ENCODE peak calls at places on chromosomes 5 and 9, in eight cellular contexts. One of them, this sample, is unnamed. For H3K4me1, the result is how much of the 10 kb centered on the place peaks cover.

GRCh38 chr5:112174959-112175594 is 244.0 kb downstream of the EPB41L4A start:
- DNase-seq in mesendoderm: peak
- DNase-seq in mammary epithelial cell: peak
- DNase-seq in PC-3: peak
- DNase-seq in cardiac muscle cell: peak
- DNase-seq in DND-41: peak
- DNase-seq in tibial nerve: peak
- DNase-seq in A549: peak
- DNase-seq in this sample: peak

GRCh38 chr9:36499156-36499886 is 73.4 kb upstream of the MELK start:
- DNase-seq in tibial nerve: no peak
- DNase-seq in A549: no peak
- DNase-seq in cardiac muscle cell: peak
- DNase-seq in PC-3: no peak
- DNase-seq in mesendoderm: no peak
- DNase-seq in mammary epithelial cell: no peak
- DNase-seq in DND-41: no peak
- DNase-seq in this sample: no peak

GRCh38 chr5:67372887-67373286 is 176.3 kb upstream of the CD180 start:
- DNase-seq in mammary epithelial cell: no peak
- DNase-seq in DND-41: no peak
- DNase-seq in tibial nerve: no peak
- DNase-seq in A549: no peak
- DNase-seq in mesendoderm: peak
- DNase-seq in PC-3: no peak
- DNase-seq in cardiac muscle cell: no peak
- DNase-seq in this sample: no peak

GRCh38 chr5:157459715-157460599 is at the start of gene NIPAL4:
- DNase-seq in mammary epithelial cell: peak
- DNase-seq in tibial nerve: no peak
- DNase-seq in mesendoderm: peak
- DNase-seq in cardiac muscle cell: peak
- DNase-seq in A549: peak
- DNase-seq in DND-41: no peak
- DNase-seq in PC-3: no peak
- DNase-seq in this sample: peak

GRCh38 chr5:84181093-84181492 is 203.6 kb downstream of the EDIL3 start:
- DNase-seq in PC-3: no peak
- DNase-seq in DND-41: no peak
- DNase-seq in A549: no peak
- DNase-seq in mammary epithelial cell: no peak
- DNase-seq in mesendoderm: no peak
- DNase-seq in cardiac muscle cell: no peak
- DNase-seq in tibial nerve: no peak
- DNase-seq in this sample: no peak

GRCh38 chr5:155905359-155905758 is 421.6 kb upstream of the SGCD start:
- DNase-seq in cardiac muscle cell: no peak
- DNase-seq in tibial nerve: no peak
- DNase-seq in PC-3: no peak
- DNase-seq in mammary epithelial cell: no peak
- DNase-seq in A549: no peak
- DNase-seq in DND-41: no peak
- DNase-seq in mesendoderm: no peak
- DNase-seq in this sample: no peak

GRCh38 chr9:407255-407654 is 192.6 kb downstream of the DOCK8 start:
- DNase-seq in PC-3: no peak
- DNase-seq in A549: peak
- DNase-seq in mesendoderm: peak
- DNase-seq in cardiac muscle cell: no peak
- DNase-seq in tibial nerve: no peak
- DNase-seq in DND-41: no peak
- DNase-seq in mammary epithelial cell: no peak
- DNase-seq in this sample: no peak

GRCh38 chr9:127505396-127506116 is 54.2 kb downstream of the LRSAM1 start:
- DNase-seq in DND-41: peak
- DNase-seq in PC-3: peak
- DNase-seq in tibial nerve: no peak
- DNase-seq in A549: peak
- DNase-seq in mesendoderm: peak
- DNase-seq in cardiac muscle cell: peak
- DNase-seq in mammary epithelial cell: no peak
- DNase-seq in this sample: no peak

GRCh38 chr9:114908104-114908621 is 22.2 kb downstream of the TNFSF8 start:
- DNase-seq in PC-3: peak
- DNase-seq in mesendoderm: peak
- DNase-seq in cardiac muscle cell: no peak
- DNase-seq in A549: peak
- DNase-seq in mammary epithelial cell: peak
- DNase-seq in tibial nerve: no peak
- DNase-seq in DND-41: peak
- DNase-seq in this sample: no peak

GRCh38 chr5:54492196-54492595 is 25.4 kb upstream of the SNX18 start:
- DNase-seq in A549: no peak
- DNase-seq in tibial nerve: no peak
- DNase-seq in cardiac muscle cell: no peak
- DNase-seq in DND-41: no peak
- DNase-seq in mammary epithelial cell: peak
- DNase-seq in mesendoderm: no peak
- DNase-seq in PC-3: no peak
- DNase-seq in this sample: no peak

GRCh38 chr9:95504053-95504963 is 12.5 kb downstream of the PTCH1 start:
- DNase-seq in A549: peak
- DNase-seq in cardiac muscle cell: peak
- DNase-seq in tibial nerve: peak
- DNase-seq in DND-41: no peak
- DNase-seq in mammary epithelial cell: peak
- DNase-seq in mesendoderm: peak
- DNase-seq in PC-3: peak
- DNase-seq in this sample: no peak

GRCh38 chr9:126516936-126517750 is 96.6 kb upstream of the LMX1B start:
- DNase-seq in tibial nerve: peak
- DNase-seq in DND-41: peak
- DNase-seq in cardiac muscle cell: peak
- DNase-seq in mesendoderm: peak
- DNase-seq in PC-3: peak
- DNase-seq in mammary epithelial cell: peak
- DNase-seq in A549: peak
- DNase-seq in this sample: peak

GRCh38 chr9:136644343-136644592 is 18.4 kb upstream of the EGFL7 start:
- DNase-seq in mammary epithelial cell: peak
- DNase-seq in A549: peak
- DNase-seq in DND-41: no peak
- DNase-seq in cardiac muscle cell: no peak
- DNase-seq in tibial nerve: no peak
- DNase-seq in mesendoderm: no peak
- DNase-seq in PC-3: no peak
- DNase-seq in this sample: no peak

GRCh38 chr5:101590384-101590783 is 687.3 kb upstream of the ST8SIA4 start:
- DNase-seq in cardiac muscle cell: no peak
- DNase-seq in DND-41: peak
- DNase-seq in A549: no peak
- DNase-seq in mammary epithelial cell: no peak
- DNase-seq in tibial nerve: no peak
- DNase-seq in mesendoderm: peak
- DNase-seq in PC-3: peak
- DNase-seq in this sample: no peak

GRCh38 chr9:127789179-127789578 is 3.3 kb downstream of the CDK9 start:
- DNase-seq in tibial nerve: no peak
- DNase-seq in mesendoderm: no peak
- DNase-seq in cardiac muscle cell: no peak
- DNase-seq in DND-41: no peak
- DNase-seq in mammary epithelial cell: no peak
- DNase-seq in A549: no peak
- DNase-seq in PC-3: no peak
- DNase-seq in this sample: no peak

GRCh38 chr9:116162241-116162781 is 8.7 kb downstream of the PAPPA start:
- DNase-seq in PC-3: no peak
- DNase-seq in mammary epithelial cell: no peak
- DNase-seq in cardiac muscle cell: no peak
- DNase-seq in DND-41: no peak
- DNase-seq in tibial nerve: no peak
- DNase-seq in mesendoderm: no peak
- DNase-seq in A549: no peak
- DNase-seq in this sample: no peak

GRCh38 chr5:150293091-150293941 is 3.7 kb upstream of the CAMK2A start:
- DNase-seq in mammary epithelial cell: no peak
- DNase-seq in tibial nerve: no peak
- DNase-seq in DND-41: no peak
- DNase-seq in mesendoderm: no peak
- DNase-seq in cardiac muscle cell: no peak
- DNase-seq in A549: no peak
- DNase-seq in PC-3: no peak
- DNase-seq in this sample: no peak

GRCh38 chr5:159362190-159362589 is 31.9 kb upstream of the IL12B start:
- DNase-seq in cardiac muscle cell: no peak
- DNase-seq in PC-3: no peak
- DNase-seq in tibial nerve: no peak
- DNase-seq in mesendoderm: no peak
- DNase-seq in A549: no peak
- DNase-seq in DND-41: no peak
- DNase-seq in mammary epithelial cell: no peak
- DNase-seq in this sample: no peak
- H3K27ac ChIP-seq in cardiac muscle cell: no peak
- H3K27ac ChIP-seq in PC-3: no peak
- H3K27ac ChIP-seq in tibial nerve: no peak
- H3K27ac ChIP-seq in mesendoderm: no peak
- H3K27ac ChIP-seq in A549: no peak
- H3K27ac ChIP-seq in DND-41: no peak
- H3K27ac ChIP-seq in mammary epithelial cell: no peak
- H3K27ac ChIP-seq in this sample: no peak

GRCh38 chr5:141680751-141681201 is 1.3 kb downstream of the ARAP3 start:
- DNase-seq in mammary epithelial cell: peak
- DNase-seq in A549: no peak
- DNase-seq in mesendoderm: peak
- DNase-seq in DND-41: no peak
- DNase-seq in tibial nerve: no peak
- DNase-seq in PC-3: peak
- DNase-seq in cardiac muscle cell: no peak
- DNase-seq in this sample: no peak
- H3K4me3 ChIP-seq in mammary epithelial cell: peak
- H3K4me3 ChIP-seq in A549: peak
- H3K4me3 ChIP-seq in mesendoderm: no peak
- H3K4me3 ChIP-seq in DND-41: no peak
- H3K4me3 ChIP-seq in tibial nerve: no peak
- H3K4me3 ChIP-seq in PC-3: peak
- H3K4me3 ChIP-seq in cardiac muscle cell: no peak
- H3K4me3 ChIP-seq in this sample: no peak

DNA sequence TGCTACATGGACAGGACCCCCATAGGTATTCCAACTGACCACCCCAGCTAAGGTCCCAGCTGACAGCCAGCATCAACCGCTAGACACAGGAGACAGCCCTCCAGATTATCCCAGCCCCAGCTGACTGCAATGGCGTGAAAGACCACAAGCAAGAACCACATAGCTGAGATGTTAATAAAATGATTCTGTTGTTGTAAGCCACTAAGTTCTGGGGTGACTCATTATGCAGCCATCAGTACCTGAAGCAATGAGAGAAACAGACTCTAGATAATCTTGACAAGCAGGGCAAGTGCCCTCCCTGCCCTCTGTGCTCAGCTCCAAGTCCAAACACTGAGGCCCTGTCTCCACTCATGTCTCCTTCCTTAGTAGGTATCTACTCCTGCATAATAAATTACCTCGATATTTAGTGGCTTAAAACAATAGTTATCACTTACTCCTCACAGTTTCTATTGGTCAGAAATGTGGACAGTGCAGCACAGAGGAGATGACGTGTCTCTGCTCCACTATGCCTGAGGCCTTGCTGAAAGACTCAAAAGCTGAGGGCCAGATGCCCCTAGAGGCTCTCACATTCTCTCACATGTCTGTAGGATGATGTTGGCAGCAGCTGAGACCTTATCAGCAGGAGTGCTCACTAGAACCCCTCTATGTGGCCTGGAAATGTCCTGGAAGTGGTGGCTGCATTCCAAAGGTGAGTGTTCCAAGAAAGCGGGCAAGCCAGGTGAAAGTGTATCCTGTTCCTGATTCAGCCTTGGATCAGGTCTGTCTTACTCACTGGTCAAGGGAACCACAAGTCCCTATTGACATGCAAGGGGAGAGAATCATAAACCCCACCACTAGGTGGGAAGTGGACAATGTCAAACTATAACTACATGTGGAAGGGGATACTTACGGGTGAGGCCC is 2.5 kb downstream of the MGAT1 start:
- DNase-seq in cardiac muscle cell: no peak
- DNase-seq in mammary epithelial cell: peak
- DNase-seq in A549: peak
- DNase-seq in mesendoderm: peak
- DNase-seq in DND-41: no peak
- DNase-seq in tibial nerve: no peak
- DNase-seq in PC-3: peak
- DNase-seq in this sample: no peak
- H3K4me1 ChIP-seq in cardiac muscle cell: under half
- H3K4me1 ChIP-seq in mammary epithelial cell: half or more
- H3K4me1 ChIP-seq in A549: under half
- H3K4me1 ChIP-seq in mesendoderm: under half
- H3K4me1 ChIP-seq in DND-41: half or more
- H3K4me1 ChIP-seq in tibial nerve: under half
- H3K4me1 ChIP-seq in PC-3: under half
- H3K4me1 ChIP-seq in this sample: half or more

GRCh38 chr5:173029499-173029921 is 26.6 kb upstream of the CREBRF start:
- DNase-seq in mesendoderm: no peak
- DNase-seq in tibial nerve: no peak
- DNase-seq in DND-41: no peak
- DNase-seq in cardiac muscle cell: no peak
- DNase-seq in A549: no peak
- DNase-seq in PC-3: no peak
- DNase-seq in mammary epithelial cell: no peak
- DNase-seq in this sample: no peak

GRCh38 chr5:173025651-173026050 is 30.5 kb upstream of the CREBRF start:
- DNase-seq in tibial nerve: no peak
- DNase-seq in mesendoderm: no peak
- DNase-seq in PC-3: no peak
- DNase-seq in DND-41: no peak
- DNase-seq in cardiac muscle cell: no peak
- DNase-seq in mammary epithelial cell: no peak
- DNase-seq in A549: no peak
- DNase-seq in this sample: no peak

GRCh38 chr5:173032730-173033129 is 23.4 kb upstream of the CREBRF start:
- DNase-seq in DND-41: no peak
- DNase-seq in A549: no peak
- DNase-seq in mesendoderm: no peak
- DNase-seq in tibial nerve: no peak
- DNase-seq in mammary epithelial cell: no peak
- DNase-seq in PC-3: no peak
- DNase-seq in cardiac muscle cell: no peak
- DNase-seq in this sample: no peak

GRCh38 chr5:173028811-173029327 is 27.3 kb upstream of the CREBRF start:
- DNase-seq in tibial nerve: no peak
- DNase-seq in A549: no peak
- DNase-seq in mesendoderm: no peak
- DNase-seq in mammary epithelial cell: no peak
- DNase-seq in DND-41: no peak
- DNase-seq in PC-3: no peak
- DNase-seq in cardiac muscle cell: no peak
- DNase-seq in this sample: no peak

DNA sequence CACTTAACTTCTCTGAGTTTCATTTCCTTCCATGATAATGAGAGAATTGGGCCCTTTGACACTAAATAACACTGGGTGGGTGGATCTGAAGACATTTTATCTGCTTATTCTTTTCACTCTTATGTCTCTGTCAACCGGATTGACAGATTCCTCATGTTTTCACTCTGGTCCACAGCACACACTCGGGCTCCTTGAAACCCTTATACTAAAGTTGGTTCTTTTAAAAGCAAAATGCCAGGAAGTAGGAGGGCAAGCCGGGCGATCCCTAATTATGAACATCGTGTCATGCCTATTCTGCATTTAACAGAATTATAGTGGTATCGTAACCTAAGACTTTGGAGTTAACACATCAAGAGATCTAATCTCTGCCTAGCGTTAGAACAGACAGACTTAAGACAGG is 28.2 kb upstream of the CREBRF start:
- DNase-seq in DND-41: no peak
- DNase-seq in PC-3: no peak
- DNase-seq in A549: no peak
- DNase-seq in tibial nerve: no peak
- DNase-seq in cardiac muscle cell: no peak
- DNase-seq in mesendoderm: no peak
- DNase-seq in mammary epithelial cell: no peak
- DNase-seq in this sample: no peak
- H3K27ac ChIP-seq in DND-41: no peak
- H3K27ac ChIP-seq in PC-3: no peak
- H3K27ac ChIP-seq in A549: no peak
- H3K27ac ChIP-seq in tibial nerve: no peak
- H3K27ac ChIP-seq in cardiac muscle cell: peak
- H3K27ac ChIP-seq in mesendoderm: no peak
- H3K27ac ChIP-seq in mammary epithelial cell: no peak
- H3K27ac ChIP-seq in this sample: no peak